ENCODE peak calls at places on chromosomes 13 and 19, in four cellular contexts. N, O, J and X are unnamed samples. For H3K36me3, the result is how much of the 10 kb centered on the place peaks cover.

GRCh38 chr19:35040826-35041547 is 534 bp upstream of the HPN start:
- DNase-seq in O (no peak), N (peak), J (no peak), X (peak)

GRCh38 chr13:50419896-50420295 is 404.7 kb downstream of the KCNRG start:
- DNase-seq in J (no peak), N (no peak), O (no peak), X (no peak)

GRCh38 chr13:77820431-77821149 is 98.0 kb downstream of the EDNRB start:
- DNase-seq in J (no peak), O (no peak), N (no peak), X (peak)

GRCh38 chr19:9939301-9939913 is 3.1 kb upstream of the OLFM2 start:
- DNase-seq in O (peak), N (no peak), J (no peak), X (no peak)

GRCh38 chr19:41753936-41754529 is 1.3 kb upstream of the CEACAM6 start:
- DNase-seq in N (peak), O (peak), J (peak), X (peak)

GRCh38 chr13:80973721-80974120 is 632.8 kb upstream of the SPRY2 start:
- DNase-seq in J (no peak), N (no peak), O (no peak), X (no peak)

GRCh38 chr19:39438270-39438934 is 2.7 kb upstream of the RPS16 start:
- DNase-seq in N (no peak), J (no peak), O (peak), X (peak)

GRCh38 chr19:49689133-49690072 is at the start of gene ADM5:
- DNase-seq in O (no peak), N (peak), J (no peak), X (peak)

GRCh38 chr19:48619692-48620565 is 623 bp downstream of the SPHK2 start:
- DNase-seq in J (no peak), N (no peak), O (no peak), X (no peak)

GRCh38 chr13:111006508-111007031 is 91.7 kb upstream of the ANKRD10 start:
- DNase-seq in O (peak), J (peak), N (no peak), X (peak)

GRCh38 chr13:37131092-37131491 is 25.6 kb upstream of the CSNK1A1L start:
- DNase-seq in J (no peak), N (no peak), O (no peak), X (no peak)

GRCh38 chr19:49833594-49833993 is 15.5 kb downstream of the MED25 start:
- DNase-seq in O (no peak), J (no peak), N (no peak), X (no peak)

GRCh38 chr19:43806848-43807247 is 4.6 kb upstream of the LYPD5 start:
- DNase-seq in J (no peak), N (no peak), O (no peak), X (no peak)

GRCh38 chr13:18948012-18948663 is 233.5 kb downstream of the TUBA3C start:
- DNase-seq in N (no peak), J (no peak), O (no peak), X (no peak)

GRCh38 chr13:57665471-57665870 is 33.9 kb downstream of the PCDH17 start:
- DNase-seq in O (no peak), N (no peak), J (no peak), X (no peak)

GRCh38 chr19:14073232-14073924 is 792 bp downstream of the MISP3 start:
- DNase-seq in O (peak), J (peak), N (peak), X (peak)

GRCh38 chr13:111572956-111573355 is 252.5 kb downstream of the TEX29 start:
- DNase-seq in O (no peak), N (no peak), J (no peak), X (no peak)

GRCh38 chr13:72495681-72496080 is 231.7 kb downstream of the MZT1 start:
- DNase-seq in J (no peak), O (no peak), N (no peak), X (no peak)

GRCh38 chr19:15210323-15210774 is 9.6 kb upstream of the NOTCH3 start:
- DNase-seq in O (peak), N (no peak), J (no peak), X (no peak)

GRCh38 chr19:35718345-35719041 is 690 bp downstream of the KMT2B start:
- DNase-seq in J (peak), O (no peak), N (peak), X (peak)

GRCh38 chr13:29753593-29754485 is 96.6 kb downstream of the UBL3 start:
- DNase-seq in N (peak), O (peak), J (no peak), X (no peak)

GRCh38 chr13:97114696-97115095 is 107.4 kb upstream of the MBNL2 start:
- DNase-seq in O (no peak), N (no peak), J (no peak), X (no peak)

GRCh38 chr19:8220481-8220880 is 11.3 kb downstream of the CERS4 start:
- DNase-seq in J (no peak), N (no peak), O (no peak), X (no peak)

GRCh38 chr13:34793301-34793700 is 148.8 kb upstream of the NBEA start:
- DNase-seq in O (no peak), J (no peak), N (no peak), X (no peak)

GRCh38 chr19:43612374-43612773 is 486 bp downstream of the SRRM5 start:
- DNase-seq in N (no peak), J (no peak), O (no peak), X (peak)

GRCh38 chr19:50434525-50434924 is 1.8 kb downstream of the MYBPC2 start:
- DNase-seq in N (no peak), J (no peak), O (no peak), X (no peak)

GRCh38 chr19:34988119-34988518 is 12.0 kb upstream of the GRAMD1A start:
- DNase-seq in O (no peak), J (no peak), N (no peak), X (no peak)

GRCh38 chr19:2389594-2389993 is 29.5 kb downstream of the TMPRSS9 start:
- DNase-seq in J (no peak), N (no peak), O (no peak), X (no peak)

GRCh38 chr13:24617394-24618218 is 62.6 kb upstream of the ATP12A start:
- DNase-seq in J (no peak), O (no peak), N (no peak), X (peak)

GRCh38 chr19:49773663-49774305 is 7.0 kb downstream of the AP2A1 start:
- DNase-seq in J (no peak), O (no peak), N (no peak), X (no peak)

GRCh38 chr13:113418722-113419049 is 34.6 kb downstream of the ADPRHL1 start:
- DNase-seq in N (no peak), J (no peak), O (no peak), X (no peak)

GRCh38 chr19:13069415-13070369 is 33.0 kb downstream of the LYL1 start:
- DNase-seq in O (no peak), N (no peak), J (no peak), X (peak)

GRCh38 chr13:20231839-20232555 is at the start of gene GJB6:
- DNase-seq in N (peak), O (no peak), J (peak), X (peak)

GRCh38 chr13:50594276-50594970 is 249.1 kb downstream of the DLEU7 start:
- DNase-seq in O (no peak), J (peak), N (no peak), X (no peak)

GRCh38 chr13:106882222-106882621 is 314.3 kb upstream of the ARGLU1 start:
- DNase-seq in J (peak), O (no peak), N (no peak), X (peak)

GRCh38 chr19:55687281-55688172 is 12.5 kb downstream of the EPN1 start:
- DNase-seq in J (no peak), N (no peak), O (no peak), X (no peak)

GRCh38 chr19:55685776-55686175 is 10.8 kb downstream of the EPN1 start:
- DNase-seq in O (no peak), J (no peak), N (no peak), X (no peak)

GRCh38 chr19:55683449-55684261 is 8.6 kb downstream of the EPN1 start:
- DNase-seq in O (no peak), N (no peak), J (no peak), X (no peak)

GRCh38 chr19:55686311-55687050 is 11.5 kb downstream of the EPN1 start:
- DNase-seq in O (no peak), N (no peak), J (no peak), X (no peak)

DNA sequence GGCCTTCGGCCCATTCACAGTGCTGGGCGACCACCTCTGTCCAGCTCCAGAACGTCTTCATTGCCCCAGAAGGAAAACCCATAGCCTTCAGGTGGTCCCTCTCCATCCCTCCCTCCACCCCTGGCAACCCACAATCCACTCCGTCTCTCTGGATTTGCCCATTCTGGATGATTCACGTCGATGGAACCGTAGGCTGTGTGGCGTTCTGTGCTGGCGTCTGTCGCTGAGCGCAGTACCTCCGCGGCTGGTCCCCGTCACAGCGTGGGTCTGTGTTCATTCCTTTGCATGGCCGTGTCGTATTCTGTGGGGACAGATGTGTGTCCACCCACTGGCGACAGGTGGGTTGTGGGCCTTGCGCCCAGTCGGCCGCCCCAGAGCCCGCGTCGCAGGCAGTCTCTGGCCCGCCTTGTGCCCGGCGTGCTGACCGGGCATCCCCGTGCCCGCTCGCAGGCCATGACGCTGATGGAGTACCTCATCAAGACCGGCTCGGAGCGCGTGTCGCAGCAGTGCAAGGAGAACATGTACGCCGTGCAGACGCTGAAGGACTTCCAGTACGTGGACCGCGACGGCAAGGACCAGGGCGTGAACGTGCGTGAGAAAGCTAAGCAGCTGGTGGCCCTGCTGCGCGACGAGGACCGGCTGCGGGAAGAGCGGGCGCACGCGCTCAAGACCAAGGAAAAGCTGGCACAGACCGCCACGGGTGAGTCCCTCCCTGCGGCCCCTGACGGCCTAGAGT is 10.1 kb downstream of the EPN1 start:
- DNase-seq in O (no peak), N (no peak), J (no peak), X (no peak)
- H3K36me3 ChIP-seq in O (half or more), N (under half), J (half or more), X (under half)

GRCh38 chr19:19548915-19549537 is 11.0 kb downstream of the CILP2 start:
- DNase-seq in J (no peak), N (no peak), O (peak), X (no peak)
- H2BK120ac ChIP-seq in J (no peak), N (no peak), O (no peak), X (no peak)

GRCh38 chr19:47113446-47114348 is at the start of gene ZC3H4:
- DNase-seq in O (peak), J (peak), N (peak), X (peak)
- H3K18ac ChIP-seq in O (peak), J (peak), N (peak), X (peak)

GRCh38 chr13:33727356-33728083 is 90.4 kb upstream of the RFC3 start:
- DNase-seq in N (no peak), O (no peak), J (no peak), X (no peak)

GRCh38 chr13:33725340-33725739 is 92.6 kb upstream of the RFC3 start:
- DNase-seq in O (no peak), J (no peak), N (no peak), X (no peak)

GRCh38 chr13:33728271-33729037 is 89.5 kb upstream of the RFC3 start:
- DNase-seq in O (no peak), J (no peak), N (no peak), X (no peak)

GRCh38 chr13:33735276-33735675 is 82.7 kb upstream of the RFC3 start:
- DNase-seq in O (no peak), N (no peak), J (no peak), X (no peak)

DNA sequence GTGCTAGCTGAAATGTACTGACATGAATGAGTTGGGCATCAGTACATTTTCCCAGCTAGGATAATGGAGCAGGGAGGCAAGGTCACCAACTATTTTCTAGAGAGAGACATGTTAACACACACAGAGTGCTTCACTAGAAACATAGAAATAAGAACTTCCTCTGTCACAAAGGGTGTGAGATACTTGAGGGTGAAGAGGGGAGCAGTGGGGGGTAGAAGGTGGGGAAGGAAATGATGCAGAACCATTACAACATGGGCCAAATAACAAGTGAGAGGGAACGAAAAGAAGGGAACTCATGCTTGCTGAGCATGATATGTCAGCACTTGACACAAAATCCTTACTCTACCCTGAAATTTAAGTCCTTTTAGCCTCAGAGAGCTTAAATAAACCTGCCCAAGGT is 87.8 kb upstream of the RFC3 start:
- DNase-seq in N (no peak), J (no peak), O (no peak), X (no peak)
- H3K36me3 ChIP-seq in N (under half), J (under half), O (under half), X (under half)